ENCODE peak calls at places on chromosomes 4 and X, in four cellular contexts. R is astrocyte of the spinal cord, P is T-helper 17 cell, L is HTR-8/SVneo. Y is an unnamed sample.

GRCh38 chr4:70903282-70903603 is 1.1 kb downstream of the MOB1B start:
- DNase-seq in R (no peak), P (no peak), L (no peak), Y (no peak)

GRCh38 chr4:132276185-132276584 is 872.9 kb upstream of the PCDH10 start:
- DNase-seq in R (no peak), P (no peak), L (no peak), Y (no peak)

GRCh38 chrX:134186362-134187121 is 50.4 kb upstream of the CCDC160 start:
- DNase-seq in R (no peak), P (peak), L (no peak), Y (no peak)

GRCh38 chr4:24999392-25000104 is 31.2 kb downstream of the LGI2 start:
- DNase-seq in R (no peak), P (no peak), L (no peak), Y (peak)

GRCh38 chr4:89837385-89837995 is 529 bp upstream of the SNCA start:
- DNase-seq in R (peak), P (no peak), L (peak), Y (peak)

GRCh38 chr4:27702710-27703431 is 842.2 kb downstream of the STIM2 start:
- DNase-seq in R (peak), P (no peak), L (peak), Y (peak)

GRCh38 chr4:22962186-22962786 is 269.5 kb downstream of the GBA3 start:
- DNase-seq in R (peak), P (no peak), L (peak), Y (peak)

GRCh38 chr4:148955926-148956325 is 513.7 kb upstream of the NR3C2 start:
- DNase-seq in R (no peak), P (no peak), L (no peak), Y (no peak)

GRCh38 chrX:10133980-10134676 is 22.6 kb upstream of the CLCN4 start:
- DNase-seq in R (no peak), P (no peak), L (no peak), Y (no peak)

GRCh38 chrX:13570245-13570573 is 808 bp downstream of the EGFL6 start:
- DNase-seq in R (no peak), P (no peak), L (no peak), Y (no peak)

GRCh38 chr4:127586922-127587571 is 45.7 kb upstream of the INTU start:
- DNase-seq in R (peak), P (no peak), L (peak), Y (peak)

GRCh38 chr4:24657768-24658617 is 73.6 kb upstream of the DHX15 start:
- DNase-seq in R (peak), P (no peak), L (no peak), Y (peak)

GRCh38 chr4:98778206-98778605 is 119.8 kb upstream of the TSPAN5 start:
- DNase-seq in R (peak), P (no peak), L (peak), Y (no peak)

GRCh38 chr4:100414016-100414790 is 103.6 kb downstream of the EMCN start:
- DNase-seq in R (no peak), P (no peak), L (no peak), Y (no peak)

GRCh38 chr4:3465698-3466671 is 2.9 kb downstream of the DOK7 start:
- DNase-seq in R (no peak), P (no peak), L (no peak), Y (no peak)

GRCh38 chr4:76447326-76447954 is 12.4 kb downstream of the SHROOM3 start:
- DNase-seq in R (peak), P (no peak), L (no peak), Y (no peak)

GRCh38 chrX:139929876-139930275 is 3.0 kb downstream of the ATP11C start:
- DNase-seq in R (no peak), P (no peak), L (no peak), Y (no peak)

GRCh38 chr4:76989391-76990061 is 40.0 kb downstream of the SEPTIN11 start:
- DNase-seq in R (no peak), P (peak), L (no peak), Y (no peak)

GRCh38 chr4:3767569-3768288 is 1.5 kb downstream of the ADRA2C start:
- DNase-seq in R (peak), P (no peak), L (no peak), Y (no peak)

GRCh38 chr4:179307297-179308136 is 1865.3 kb upstream of the AGA start:
- DNase-seq in R (peak), P (no peak), L (peak), Y (peak)

GRCh38 chr4:168995537-168996295 is 14.3 kb downstream of the CBR4 start:
- DNase-seq in R (peak), P (no peak), L (no peak), Y (peak)

Y was measured in A673.